ENCODE peak calls at places on chromosomes 1 and 21, in ten cellular contexts. W is endothelial cell; X is NCI-H1105; G is GM12891; Q is CD8-positive, alpha-beta T cell; D is fibroblast of lung; R is hippocampal formation; U is amniotic stem cell; F is ascending aorta; K is fibroblast of mammary gland. Y is an unnamed sample.
A peak's percentile ranks its signal among the peaks of the same experiment; 100 is the strongest.

GRCh38 chr1:41020109-41020576 is 1.4 kb downstream of the SLFNL1 start:
- DNase-seq in X (no peak), G (no peak), F (no peak), U (no peak), R (no peak), D (no peak), Q (no peak), W (no peak), K (no peak), Y (no peak)

GRCh38 chr1:214403431-214403830 is 122.5 kb downstream of the SMYD2 start:
- DNase-seq in F (no peak), U (no peak), Q (no peak), R (no peak), G (no peak), K (no peak), W (no peak), X (no peak), D (peak; percentile 68), Y (no peak)

GRCh38 chr1:206962269-206962668 is 8.0 kb downstream of the FCAMR start:
- DNase-seq in X (no peak), U (no peak), G (no peak), W (no peak), F (no peak), K (no peak), D (no peak), Q (no peak), R (no peak), Y (no peak)

GRCh38 chr1:28877132-28877781 is 37.1 kb upstream of the EPB41 start:
- DNase-seq in X (peak; percentile 76), K (peak; percentile 70), W (peak; percentile 77), D (peak; percentile 42), R (peak; percentile 57), Q (peak; percentile 80), F (peak; percentile 83), U (peak; percentile 11), G (peak; percentile 58), Y (peak; percentile 87)

GRCh38 chr21:31659286-31660133 is at the start of gene SOD1:
- DNase-seq in K (peak; percentile 87), F (peak; percentile 97), Q (peak; percentile 97), X (peak; percentile 92), W (peak; percentile 93), D (peak; percentile 88), U (peak; percentile 87), G (peak; percentile 91), R (peak; percentile 95), Y (peak; percentile 97)

GRCh38 chr1:38026592-38027200 is 14.2 kb downstream of the UTP11 start:
- DNase-seq in R (peak; percentile 22), X (peak; percentile 69), U (no peak), F (no peak), K (peak; percentile 61), W (peak; percentile 71), G (no peak), Q (no peak), D (peak; percentile 54), Y (peak; percentile 77)

GRCh38 chr21:38511662-38512243 is 13.5 kb upstream of the ERG start:
- DNase-seq in X (no peak), G (no peak), Q (no peak), F (no peak), K (no peak), W (no peak), D (no peak), R (no peak), U (no peak), Y (no peak)

GRCh38 chr1:173669491-173669941 is at the start of gene ANKRD45:
- DNase-seq in X (peak; percentile 82), U (no peak), R (no peak), W (peak; percentile 84), K (peak; percentile 31), Q (peak; percentile 10), G (peak; percentile 10), F (no peak), D (peak; percentile 56), Y (peak; percentile 27)

GRCh38 chr1:228837817-228838716 is 102.8 kb downstream of the RHOU start:
- DNase-seq in K (peak; percentile 91), G (no peak), F (peak; percentile 77), Q (no peak), X (no peak), W (no peak), D (peak; percentile 94), U (peak; percentile 36), R (no peak), Y (peak; percentile 60)

GRCh38 chr1:200966934-200967333 is 56.6 kb downstream of the KIF21B start:
- DNase-seq in G (no peak), Q (no peak), K (no peak), U (no peak), D (no peak), R (no peak), X (no peak), W (no peak), F (no peak), Y (no peak)

GRCh38 chr1:202998836-202999750 is 8.1 kb upstream of the TMEM183A start:
- DNase-seq in X (peak; percentile 42), U (no peak), D (peak; percentile 26), W (peak; percentile 65), K (peak; percentile 62), G (peak; percentile 10), Q (peak; percentile 76), R (no peak), F (peak; percentile 74), Y (peak; percentile 43)

GRCh38 chr1:220368352-220369265 is 96.4 kb upstream of the RAB3GAP2 start:
- DNase-seq in G (no peak), X (no peak), U (no peak), W (no peak), R (no peak), Q (no peak), D (peak; percentile 72), F (no peak), K (peak; percentile 83), Y (peak; percentile 11)

GRCh38 chr1:209417761-209418160 is 165.8 kb upstream of the CAMK1G start:
- DNase-seq in X (no peak), Q (no peak), W (no peak), D (no peak), F (no peak), G (no peak), R (no peak), K (no peak), U (no peak), Y (no peak)

GRCh38 chr1:95124342-95124741 is 7.2 kb downstream of the TLCD4 start:
- DNase-seq in R (no peak), U (no peak), F (no peak), K (no peak), X (no peak), G (no peak), Q (no peak), W (no peak), D (no peak), Y (no peak)

GRCh38 chr1:247111636-247112478 is 7.7 kb upstream of the ZNF669 start:
- DNase-seq in F (peak; percentile 79), X (no peak), Q (no peak), R (peak; percentile 50), U (no peak), D (peak; percentile 63), W (peak; percentile 36), K (peak; percentile 43), G (no peak), Y (peak; percentile 72)

GRCh38 chr1:185154912-185155513 is 1.7 kb downstream of the TRMT1L start:
- DNase-seq in W (no peak), G (no peak), K (peak; percentile 47), D (peak; percentile 30), R (no peak), F (no peak), U (no peak), X (no peak), Q (no peak), Y (no peak)

GRCh38 chr1:221735976-221736375 is 5.9 kb downstream of the DUSP10 start:
- DNase-seq in Q (no peak), G (no peak), X (no peak), R (no peak), W (no peak), K (no peak), F (no peak), D (no peak), U (no peak), Y (no peak)

GRCh38 chr1:234845836-234846235 is 235.9 kb upstream of the IRF2BP2 start:
- DNase-seq in F (no peak), R (no peak), X (no peak), D (no peak), K (no peak), U (no peak), W (no peak), G (no peak), Q (no peak), Y (no peak)

GRCh38 chr1:26771643-26772321 is 16.0 kb upstream of the PIGV start:
- DNase-seq in K (peak; percentile 100), W (no peak), X (no peak), U (peak; percentile 89), G (no peak), Q (no peak), D (peak; percentile 98), F (peak; percentile 79), R (no peak), Y (peak; percentile 94)